ENCODE peak calls at places on chromosomes 7 and 10, in four cellular contexts. One of them, this sample, is unnamed.

GRCh38 chr7:132980406-132980805 is 101.5 kb downstream of the CHCHD3 start:
- DNase-seq in right cardiac atrium: no peak
- DNase-seq in effector memory CD4-positive, alpha-beta T cell: no peak
- DNase-seq in cardiac muscle cell: no peak
- DNase-seq in this sample: no peak

GRCh38 chr10:1063232-1063862 is 7.2 kb downstream of the WDR37 start:
- DNase-seq in right cardiac atrium: no peak
- DNase-seq in effector memory CD4-positive, alpha-beta T cell: peak
- DNase-seq in cardiac muscle cell: no peak
- DNase-seq in this sample: peak

GRCh38 chr7:116571037-116571436 is 46.2 kb downstream of the CAV1 start:
- DNase-seq in right cardiac atrium: no peak
- DNase-seq in effector memory CD4-positive, alpha-beta T cell: no peak
- DNase-seq in cardiac muscle cell: peak
- DNase-seq in this sample: no peak

GRCh38 chr7:29332027-29332806 is 137.6 kb downstream of the CHN2 start:
- DNase-seq in right cardiac atrium: no peak
- DNase-seq in effector memory CD4-positive, alpha-beta T cell: no peak
- DNase-seq in cardiac muscle cell: no peak
- DNase-seq in this sample: no peak

GRCh38 chr10:109866995-109867635 is 56.2 kb downstream of the XPNPEP1 start:
- DNase-seq in right cardiac atrium: no peak
- DNase-seq in effector memory CD4-positive, alpha-beta T cell: no peak
- DNase-seq in cardiac muscle cell: peak
- DNase-seq in this sample: no peak

GRCh38 chr10:83522881-83523386 is 616.4 kb upstream of the GHITM start:
- DNase-seq in right cardiac atrium: peak
- DNase-seq in effector memory CD4-positive, alpha-beta T cell: no peak
- DNase-seq in cardiac muscle cell: no peak
- DNase-seq in this sample: no peak

GRCh38 chr7:80066646-80067045 is 68.0 kb upstream of the GNAI1 start:
- DNase-seq in right cardiac atrium: no peak
- DNase-seq in effector memory CD4-positive, alpha-beta T cell: no peak
- DNase-seq in cardiac muscle cell: no peak
- DNase-seq in this sample: no peak

GRCh38 chr10:89382757-89383156 is 4.9 kb downstream of the IFIT1B start:
- DNase-seq in right cardiac atrium: no peak
- DNase-seq in effector memory CD4-positive, alpha-beta T cell: no peak
- DNase-seq in cardiac muscle cell: no peak
- DNase-seq in this sample: no peak

GRCh38 chr7:79615466-79615865 is 162.0 kb upstream of the MAGI2 start:
- DNase-seq in right cardiac atrium: no peak
- DNase-seq in effector memory CD4-positive, alpha-beta T cell: no peak
- DNase-seq in cardiac muscle cell: peak
- DNase-seq in this sample: no peak

GRCh38 chr7:107879400-107880035 is 11.5 kb upstream of the DLD start:
- DNase-seq in right cardiac atrium: peak
- DNase-seq in effector memory CD4-positive, alpha-beta T cell: peak
- DNase-seq in cardiac muscle cell: peak
- DNase-seq in this sample: peak

GRCh38 chr7:101870361-101871062 is 53.1 kb downstream of the CUX1 start:
- DNase-seq in right cardiac atrium: no peak
- DNase-seq in effector memory CD4-positive, alpha-beta T cell: no peak
- DNase-seq in cardiac muscle cell: no peak
- DNase-seq in this sample: no peak

GRCh38 chr7:70506463-70506862 is 625.5 kb upstream of the GALNT17 start:
- DNase-seq in right cardiac atrium: no peak
- DNase-seq in effector memory CD4-positive, alpha-beta T cell: no peak
- DNase-seq in cardiac muscle cell: peak
- DNase-seq in this sample: peak

GRCh38 chr7:67371429-67372305 is 375.0 kb downstream of the TYW1 start:
- DNase-seq in right cardiac atrium: peak
- DNase-seq in effector memory CD4-positive, alpha-beta T cell: peak
- DNase-seq in cardiac muscle cell: peak
- DNase-seq in this sample: peak

GRCh38 chr10:91944880-91945630 is 21.5 kb downstream of the BTAF1 start:
- DNase-seq in right cardiac atrium: no peak
- DNase-seq in effector memory CD4-positive, alpha-beta T cell: no peak
- DNase-seq in cardiac muscle cell: peak
- DNase-seq in this sample: no peak

GRCh38 chr10:115850666-115851065 is 422.3 kb downstream of the GFRA1 start:
- DNase-seq in right cardiac atrium: no peak
- DNase-seq in effector memory CD4-positive, alpha-beta T cell: no peak
- DNase-seq in cardiac muscle cell: no peak
- DNase-seq in this sample: no peak

GRCh38 chr7:158694650-158695049 is 10.0 kb downstream of the NCAPG2 start:
- DNase-seq in right cardiac atrium: no peak
- DNase-seq in effector memory CD4-positive, alpha-beta T cell: no peak
- DNase-seq in cardiac muscle cell: no peak
- DNase-seq in this sample: no peak

GRCh38 chr7:102860351-102860811 is 52.4 kb upstream of the LRRC17 start:
- DNase-seq in right cardiac atrium: no peak
- DNase-seq in effector memory CD4-positive, alpha-beta T cell: no peak
- DNase-seq in cardiac muscle cell: peak
- DNase-seq in this sample: no peak

GRCh38 chr7:100856871-100857282 is 4.4 kb downstream of the SLC12A9 start:
- DNase-seq in right cardiac atrium: peak
- DNase-seq in effector memory CD4-positive, alpha-beta T cell: no peak
- DNase-seq in cardiac muscle cell: no peak
- DNase-seq in this sample: no peak

GRCh38 chr7:138563808-138564207 is 103.7 kb downstream of the TRIM24 start:
- DNase-seq in right cardiac atrium: peak
- DNase-seq in effector memory CD4-positive, alpha-beta T cell: no peak
- DNase-seq in cardiac muscle cell: no peak
- DNase-seq in this sample: no peak

GRCh38 chr10:91340613-91341362 is 69.4 kb upstream of the HECTD2 start:
- DNase-seq in right cardiac atrium: peak
- DNase-seq in effector memory CD4-positive, alpha-beta T cell: no peak
- DNase-seq in cardiac muscle cell: peak
- DNase-seq in this sample: no peak

GRCh38 chr7:39749177-39749576 is 125.8 kb downstream of the RALA start:
- DNase-seq in right cardiac atrium: no peak
- DNase-seq in effector memory CD4-positive, alpha-beta T cell: no peak
- DNase-seq in cardiac muscle cell: peak
- DNase-seq in this sample: no peak

GRCh38 chr7:158042156-158042880 is 545.3 kb downstream of the PTPRN2 start:
- DNase-seq in right cardiac atrium: no peak
- DNase-seq in effector memory CD4-positive, alpha-beta T cell: no peak
- DNase-seq in cardiac muscle cell: no peak
- DNase-seq in this sample: no peak

GRCh38 chr7:8418627-8419245 is 14.7 kb upstream of the NXPH1 start:
- DNase-seq in right cardiac atrium: peak
- DNase-seq in effector memory CD4-positive, alpha-beta T cell: no peak
- DNase-seq in cardiac muscle cell: peak
- DNase-seq in this sample: peak

GRCh38 chr10:21424511-21424910 is 101.0 kb downstream of the SKIDA1 start:
- DNase-seq in right cardiac atrium: no peak
- DNase-seq in effector memory CD4-positive, alpha-beta T cell: no peak
- DNase-seq in cardiac muscle cell: no peak
- DNase-seq in this sample: no peak

GRCh38 chr10:26557641-26558014 is 119.5 kb downstream of the APBB1IP start:
- DNase-seq in right cardiac atrium: no peak
- DNase-seq in effector memory CD4-positive, alpha-beta T cell: no peak
- DNase-seq in cardiac muscle cell: peak
- DNase-seq in this sample: no peak

GRCh38 chr7:105594034-105594433 is 12.7 kb upstream of the EFCAB10 start:
- DNase-seq in right cardiac atrium: no peak
- DNase-seq in effector memory CD4-positive, alpha-beta T cell: no peak
- DNase-seq in cardiac muscle cell: no peak
- DNase-seq in this sample: no peak

GRCh38 chr7:66737667-66738066 is 2.9 kb upstream of the RABGEF1 start:
- DNase-seq in right cardiac atrium: no peak
- DNase-seq in effector memory CD4-positive, alpha-beta T cell: no peak
- DNase-seq in cardiac muscle cell: no peak
- DNase-seq in this sample: no peak

DNA sequence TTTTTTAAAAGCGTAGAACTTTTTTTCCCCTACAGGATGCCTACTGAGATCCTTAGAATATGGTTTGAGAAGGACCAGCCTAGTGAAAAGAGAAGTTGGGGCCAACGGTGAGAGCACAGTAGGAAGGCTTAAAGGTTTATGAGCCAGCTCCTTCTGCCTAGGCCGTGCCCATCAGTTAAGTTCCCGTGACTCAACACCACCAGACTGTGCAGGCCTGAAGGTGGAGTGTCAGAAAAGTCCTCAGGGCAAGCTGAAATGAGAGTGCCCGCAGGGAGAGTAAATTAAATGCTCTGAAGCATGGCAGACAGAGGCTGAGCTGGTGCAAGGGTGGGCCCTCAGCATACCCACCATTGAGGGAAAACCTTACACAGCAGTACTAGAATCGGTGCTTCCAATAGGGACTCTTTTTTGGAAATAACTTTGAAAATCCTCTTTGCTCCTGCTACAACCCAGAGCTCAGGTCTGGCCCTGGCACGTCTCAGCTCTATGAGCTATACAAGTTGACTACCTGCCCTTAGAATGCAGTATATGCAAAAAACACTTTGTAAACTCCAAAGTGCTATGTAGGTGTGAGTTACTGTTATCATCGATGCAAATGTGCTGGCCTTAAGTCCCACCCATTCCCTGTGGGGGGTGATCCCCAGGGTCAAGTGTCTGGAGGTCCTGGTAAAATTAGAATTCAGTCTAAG is 15.2 kb upstream of the C10orf67 start:
- DNase-seq in right cardiac atrium: no peak
- DNase-seq in effector memory CD4-positive, alpha-beta T cell: no peak
- DNase-seq in cardiac muscle cell: no peak
- DNase-seq in this sample: no peak
- H3K27ac ChIP-seq in right cardiac atrium: no peak
- H3K27ac ChIP-seq in effector memory CD4-positive, alpha-beta T cell: no peak
- H3K27ac ChIP-seq in cardiac muscle cell: no peak
- H3K27ac ChIP-seq in this sample: no peak

GRCh38 chr7:2843711-2844152 is 376 bp downstream of the GNA12 start:
- DNase-seq in right cardiac atrium: peak
- DNase-seq in effector memory CD4-positive, alpha-beta T cell: peak
- DNase-seq in cardiac muscle cell: peak
- DNase-seq in this sample: no peak
- H3K27ac ChIP-seq in right cardiac atrium: peak
- H3K27ac ChIP-seq in effector memory CD4-positive, alpha-beta T cell: no peak
- H3K27ac ChIP-seq in cardiac muscle cell: no peak
- H3K27ac ChIP-seq in this sample: peak

GRCh38 chr7:27099839-27100225 is 2.7 kb downstream of the HOXA2 start:
- DNase-seq in right cardiac atrium: no peak
- DNase-seq in effector memory CD4-positive, alpha-beta T cell: no peak
- DNase-seq in cardiac muscle cell: no peak
- DNase-seq in this sample: no peak
- H3K27ac ChIP-seq in right cardiac atrium: no peak
- H3K27ac ChIP-seq in effector memory CD4-positive, alpha-beta T cell: no peak
- H3K27ac ChIP-seq in cardiac muscle cell: no peak
- H3K27ac ChIP-seq in this sample: no peak

GRCh38 chr10:16992611-16993119 is 136.9 kb downstream of the CUBN start:
- DNase-seq in right cardiac atrium: no peak
- DNase-seq in effector memory CD4-positive, alpha-beta T cell: no peak
- DNase-seq in cardiac muscle cell: peak
- DNase-seq in this sample: no peak

GRCh38 chr10:16993186-16993585 is 136.4 kb downstream of the CUBN start:
- DNase-seq in right cardiac atrium: no peak
- DNase-seq in effector memory CD4-positive, alpha-beta T cell: no peak
- DNase-seq in cardiac muscle cell: no peak
- DNase-seq in this sample: no peak

GRCh38 chr10:16999665-17000451 is 129.8 kb downstream of the CUBN start:
- DNase-seq in right cardiac atrium: peak
- DNase-seq in effector memory CD4-positive, alpha-beta T cell: no peak
- DNase-seq in cardiac muscle cell: peak
- DNase-seq in this sample: no peak

GRCh38 chr10:16995867-16996529 is 133.6 kb downstream of the CUBN start:
- DNase-seq in right cardiac atrium: no peak
- DNase-seq in effector memory CD4-positive, alpha-beta T cell: no peak
- DNase-seq in cardiac muscle cell: peak
- DNase-seq in this sample: no peak

GRCh38 chr10:16996530-16996964 is 133.1 kb downstream of the CUBN start:
- DNase-seq in right cardiac atrium: no peak
- DNase-seq in effector memory CD4-positive, alpha-beta T cell: no peak
- DNase-seq in cardiac muscle cell: peak
- DNase-seq in this sample: no peak
- H3K27ac ChIP-seq in right cardiac atrium: peak
- H3K27ac ChIP-seq in effector memory CD4-positive, alpha-beta T cell: no peak
- H3K27ac ChIP-seq in cardiac muscle cell: no peak
- H3K27ac ChIP-seq in this sample: no peak

DNA sequence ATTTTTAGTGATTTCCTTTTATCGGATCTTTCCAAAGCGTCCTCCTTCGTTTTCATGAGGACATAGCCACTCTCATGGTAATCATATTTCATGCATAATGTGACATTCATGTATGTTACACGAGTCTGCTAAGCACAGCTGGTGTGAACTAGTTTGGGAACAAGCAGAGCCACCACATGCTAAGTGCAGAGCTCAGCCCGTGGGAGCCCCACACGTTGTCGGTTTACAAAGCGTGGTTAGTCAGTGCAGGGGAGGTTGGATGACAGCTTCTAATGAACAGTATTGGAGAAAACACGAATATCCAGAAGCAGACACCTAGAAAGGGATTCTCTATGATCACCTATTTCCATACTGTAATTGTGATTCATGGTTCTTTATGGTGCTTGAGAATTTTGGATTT is 78.4 kb upstream of the GJD4 start:
- DNase-seq in right cardiac atrium: no peak
- DNase-seq in effector memory CD4-positive, alpha-beta T cell: no peak
- DNase-seq in cardiac muscle cell: no peak
- DNase-seq in this sample: no peak
- H3K27ac ChIP-seq in right cardiac atrium: no peak
- H3K27ac ChIP-seq in effector memory CD4-positive, alpha-beta T cell: no peak
- H3K27ac ChIP-seq in cardiac muscle cell: no peak
- H3K27ac ChIP-seq in this sample: no peak

GRCh38 chr10:44161196-44161595 is 223.7 kb downstream of the CXCL12 start:
- DNase-seq in right cardiac atrium: no peak
- DNase-seq in effector memory CD4-positive, alpha-beta T cell: no peak
- DNase-seq in cardiac muscle cell: no peak
- DNase-seq in this sample: no peak
- H3K27ac ChIP-seq in right cardiac atrium: no peak
- H3K27ac ChIP-seq in effector memory CD4-positive, alpha-beta T cell: no peak
- H3K27ac ChIP-seq in cardiac muscle cell: no peak
- H3K27ac ChIP-seq in this sample: no peak

DNA sequence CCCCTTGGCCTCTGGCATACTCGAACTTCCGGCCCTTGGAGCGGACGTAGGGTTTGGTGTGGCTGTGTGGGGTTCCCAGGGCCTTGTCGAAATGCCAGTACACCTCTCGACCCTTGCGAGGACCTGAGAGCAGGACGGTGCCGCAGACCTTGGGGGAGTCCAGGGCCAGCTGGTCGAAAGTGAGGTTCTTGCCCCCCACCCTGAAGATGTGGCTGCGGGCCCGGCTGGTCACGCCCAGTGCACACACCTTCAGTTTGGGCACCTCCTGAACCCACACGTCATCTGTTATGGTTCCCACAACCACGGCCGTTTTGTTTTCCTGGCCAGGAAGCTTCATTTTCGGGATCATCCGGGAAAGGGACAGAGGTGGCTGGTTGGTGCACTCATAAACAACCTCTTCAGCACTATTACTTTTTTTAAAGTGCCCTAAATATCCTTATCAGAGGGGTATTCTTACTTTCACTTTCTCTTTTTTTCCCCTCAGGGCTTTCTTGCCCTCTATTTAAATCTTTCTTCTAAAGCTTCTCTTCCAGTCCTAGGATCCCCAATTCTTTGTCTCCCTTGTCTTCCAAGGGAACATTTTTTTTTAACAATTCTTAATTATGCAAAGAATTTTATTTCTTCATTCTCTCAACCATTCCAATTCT is 44.9 kb upstream of the FAM3C start:
- DNase-seq in right cardiac atrium: peak
- DNase-seq in effector memory CD4-positive, alpha-beta T cell: no peak
- DNase-seq in cardiac muscle cell: no peak
- DNase-seq in this sample: peak
- H3K27ac ChIP-seq in right cardiac atrium: no peak
- H3K27ac ChIP-seq in effector memory CD4-positive, alpha-beta T cell: no peak
- H3K27ac ChIP-seq in cardiac muscle cell: no peak
- H3K27ac ChIP-seq in this sample: peak

This sample was measured in CD4-positive, alpha-beta memory T cell.